ENCODE peak calls at places on chromosomes 13 and 19, in seven cellular contexts. R is CD8-positive, alpha-beta memory T cell; K is lower leg skin; W is tibial nerve; S is mucosa of descending colon; N is GM06990; E is transverse colon. U is an unnamed sample.

GRCh38 chr13:28761586-28761985 is 42.8 kb upstream of the SLC46A3 start:
- DNase-seq in R (no peak), K (no peak), W (no peak), S (no peak), N (no peak), E (no peak), U (peak)

GRCh38 chr13:92719868-92720267 is 506.7 kb upstream of the GPC6 start:
- DNase-seq in R (no peak), K (no peak), W (no peak), S (no peak), N (no peak), E (no peak), U (no peak)

GRCh38 chr13:78413887-78414553 is 189.3 kb downstream of the POU4F1 start:
- DNase-seq in R (no peak), K (no peak), W (no peak), S (no peak), N (no peak), E (no peak), U (no peak)

GRCh38 chr19:44548736-44549135 is 19.3 kb upstream of the CEACAM20 start:
- DNase-seq in R (no peak), K (no peak), W (no peak), S (no peak), N (no peak), E (no peak), U (no peak)

GRCh38 chr13:108306768-108307332 is 37.3 kb downstream of the TNFSF13B start:
- DNase-seq in R (no peak), K (no peak), W (no peak), S (no peak), N (no peak), E (no peak), U (no peak)

GRCh38 chr13:32840840-32841713 is 175.1 kb upstream of the KL start:
- DNase-seq in R (no peak), K (no peak), W (no peak), S (no peak), N (peak), E (no peak), U (peak)

GRCh38 chr19:18697680-18698079 is 14.2 kb downstream of the CRTC1 start:
- DNase-seq in R (no peak), K (no peak), W (no peak), S (peak), N (no peak), E (peak), U (no peak)

GRCh38 chr13:33034897-33035296 is 18.7 kb downstream of the KL start:
- DNase-seq in R (no peak), K (no peak), W (no peak), S (no peak), N (no peak), E (no peak), U (no peak)

GRCh38 chr13:41383400-41383799 is 72.3 kb downstream of the NAA16 start:
- DNase-seq in R (no peak), K (no peak), W (no peak), S (no peak), N (no peak), E (no peak), U (no peak)

GRCh38 chr19:28420731-28421550 is 792.0 kb downstream of the UQCRFS1 start:
- DNase-seq in R (no peak), K (peak), W (no peak), S (no peak), N (no peak), E (no peak), U (no peak)

GRCh38 chr13:102905905-102906304 is 60.1 kb downstream of the ERCC5 start:
- DNase-seq in R (no peak), K (no peak), W (no peak), S (no peak), N (no peak), E (no peak), U (no peak)

GRCh38 chr13:111623170-111623569 is 302.7 kb downstream of the TEX29 start:
- DNase-seq in R (no peak), K (peak), W (no peak), S (no peak), N (no peak), E (no peak), U (no peak)

GRCh38 chr19:8697671-8698432 is 743 bp downstream of the ACTL9 start:
- DNase-seq in R (no peak), K (no peak), W (no peak), S (no peak), N (no peak), E (no peak), U (no peak)

GRCh38 chr13:33251131-33251629 is 34.4 kb downstream of the STARD13 start:
- DNase-seq in R (no peak), K (no peak), W (no peak), S (no peak), N (peak), E (no peak), U (peak)

GRCh38 chr13:73057284-73058025 is 1.4 kb upstream of the KLF5 start:
- DNase-seq in R (no peak), K (no peak), W (no peak), S (no peak), N (no peak), E (no peak), U (no peak)

GRCh38 chr19:18233224-18233825 is 7.1 kb upstream of the PDE4C start:
- DNase-seq in R (peak), K (no peak), W (no peak), S (peak), N (no peak), E (peak), U (peak)

GRCh38 chr19:42197375-42197817 is 20.1 kb downstream of the DEDD2 start:
- DNase-seq in R (no peak), K (no peak), W (no peak), S (peak), N (no peak), E (no peak), U (peak)

GRCh38 chr13:29578300-29579048 is 17.0 kb downstream of the SLC7A1 start:
- DNase-seq in R (no peak), K (no peak), W (no peak), S (no peak), N (no peak), E (no peak), U (no peak)

GRCh38 chr19:3055741-3056453 is 6.4 kb downstream of the TLE5 start:
- DNase-seq in R (no peak), K (peak), W (no peak), S (peak), N (no peak), E (peak), U (no peak)

GRCh38 chr13:100349594-100349993 is 239.0 kb downstream of the GGACT start:
- DNase-seq in R (no peak), K (no peak), W (no peak), S (no peak), N (no peak), E (no peak), U (no peak)

GRCh38 chr19:29872224-29872731 is 60.5 kb downstream of the CCNE1 start:
- DNase-seq in R (no peak), K (no peak), W (no peak), S (no peak), N (no peak), E (no peak), U (peak)

GRCh38 chr13:95362666-95363065 is 61.4 kb upstream of the ABCC4 start:
- DNase-seq in R (no peak), K (no peak), W (no peak), S (no peak), N (no peak), E (no peak), U (no peak)

GRCh38 chr13:36796052-36796451 is 23.0 kb upstream of the RFXAP start:
- DNase-seq in R (no peak), K (no peak), W (no peak), S (no peak), N (no peak), E (no peak), U (no peak)

GRCh38 chr13:36571444-36571843 is 102.4 kb upstream of the SERTM1 start:
- DNase-seq in R (no peak), K (no peak), W (no peak), S (no peak), N (no peak), E (no peak), U (no peak)

GRCh38 chr19:42198676-42199439 is 18.6 kb downstream of the DEDD2 start:
- DNase-seq in R (peak), K (no peak), W (no peak), S (peak), N (peak), E (peak), U (peak)

GRCh38 chr13:31131470-31131961 is 30.2 kb downstream of the HSPH1 start:
- DNase-seq in R (no peak), K (no peak), W (no peak), S (no peak), N (no peak), E (no peak), U (peak)

GRCh38 chr13:42807236-42807635 is 25.9 kb downstream of the FAM216B start:
- DNase-seq in R (no peak), K (no peak), W (no peak), S (no peak), N (no peak), E (no peak), U (peak)

GRCh38 chr13:30829145-30829544 is 76.9 kb upstream of the MEDAG start:
- DNase-seq in R (no peak), K (no peak), W (no peak), S (no peak), N (no peak), E (no peak), U (no peak)

GRCh38 chr13:99657848-99658265 is 156.6 kb downstream of the TM9SF2 start:
- DNase-seq in R (peak), K (peak), W (no peak), S (peak), N (peak), E (no peak), U (no peak)

GRCh38 chr13:112245179-112245724 is 130.9 kb upstream of the SPACA7 start:
- DNase-seq in R (no peak), K (peak), W (no peak), S (no peak), N (no peak), E (no peak), U (no peak)

GRCh38 chr13:99067160-99067985 is 89.5 kb upstream of the DOCK9 start:
- DNase-seq in R (no peak), K (no peak), W (no peak), S (no peak), N (no peak), E (no peak), U (no peak)

GRCh38 chr13:38824342-38824741 is 137.5 kb downstream of the FREM2 start:
- DNase-seq in R (no peak), K (no peak), W (no peak), S (no peak), N (peak), E (no peak), U (peak)

GRCh38 chr13:49220035-49220855 is at the start of gene MLNR:
- DNase-seq in R (peak), K (no peak), W (no peak), S (peak), N (peak), E (no peak), U (peak)

GRCh38 chr13:84658881-84659661 is 776.8 kb upstream of the SLITRK1 start:
- DNase-seq in R (no peak), K (no peak), W (no peak), S (no peak), N (no peak), E (no peak), U (no peak)

GRCh38 chr19:52785506-52785905 is 1.1 kb downstream of the ZNF600 start:
- DNase-seq in R (no peak), K (no peak), W (no peak), S (no peak), N (no peak), E (no peak), U (no peak)
- H3K4me3 ChIP-seq in R (no peak), K (no peak), W (peak), S (no peak), N (peak), E (peak), U (peak)

GRCh38 chr19:6828306-6828697 is 55.8 kb downstream of the VAV1 start:
- DNase-seq in R (no peak), K (peak), W (no peak), S (no peak), N (no peak), E (no peak), U (no peak)
- H3K4me3 ChIP-seq in R (no peak), K (no peak), W (no peak), S (no peak), N (no peak), E (no peak), U (no peak)

GRCh38 chr13:110372676-110373075 is 65.6 kb downstream of the COL4A2 start:
- DNase-seq in R (no peak), K (no peak), W (no peak), S (no peak), N (no peak), E (no peak), U (no peak)
- H3K4me3 ChIP-seq in R (no peak), K (no peak), W (no peak), S (no peak), N (no peak), E (no peak), U (no peak)

GRCh38 chr19:38211206-38211605 is 12.8 kb downstream of the DPF1 start:
- DNase-seq in R (no peak), K (no peak), W (no peak), S (no peak), N (no peak), E (no peak), U (no peak)
- H3K4me3 ChIP-seq in R (no peak), K (no peak), W (no peak), S (no peak), N (no peak), E (peak), U (no peak)

DNA sequence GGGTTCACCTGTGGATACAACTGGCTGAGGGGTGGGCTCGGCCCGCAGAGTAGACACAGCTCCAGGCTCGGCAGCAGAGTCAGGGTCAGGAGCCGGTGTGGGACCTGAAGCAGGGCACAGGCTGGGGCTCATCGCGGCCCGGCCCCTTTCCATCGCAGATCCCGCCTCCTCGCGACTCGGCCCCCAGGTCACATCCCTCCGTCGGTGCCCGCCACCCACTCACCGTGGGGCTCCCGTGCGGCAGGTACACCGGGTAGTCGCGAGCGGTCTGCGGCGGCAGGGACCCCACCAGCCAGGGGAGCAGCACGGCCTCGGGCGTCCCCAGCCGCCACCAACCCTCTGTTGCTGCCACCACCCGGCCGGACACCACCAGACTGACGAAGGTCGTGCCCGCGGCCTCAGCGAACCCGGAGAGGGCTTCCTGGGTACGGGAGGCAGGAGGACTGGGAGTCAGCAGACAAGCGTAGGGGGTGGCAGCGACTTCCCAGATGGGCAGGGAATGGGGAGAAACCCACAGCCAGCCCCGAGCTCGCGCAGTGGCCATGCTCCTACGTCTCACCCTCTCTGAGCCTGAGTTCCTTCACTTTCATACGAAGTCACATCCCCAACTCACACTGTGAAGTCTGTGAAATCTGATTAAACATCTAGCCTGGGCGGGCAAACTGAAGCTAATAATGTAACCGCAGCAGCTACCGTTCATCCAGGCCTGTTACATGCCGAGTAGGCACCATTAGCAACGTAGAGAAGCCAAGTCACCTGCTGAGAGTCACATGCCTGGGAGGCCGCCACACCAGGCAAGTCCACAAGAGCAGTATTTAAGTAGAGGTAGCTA is 3.7 kb downstream of the FUZ start:
- DNase-seq in R (peak), K (peak), W (peak), S (peak), N (no peak), E (peak), U (peak)
- H3K4me3 ChIP-seq in R (peak), K (peak), W (peak), S (peak), N (peak), E (peak), U (peak)

GRCh38 chr19:54253331-54254194 is 3.5 kb downstream of the LILRB5 start:
- DNase-seq in R (no peak), K (no peak), W (no peak), S (no peak), N (no peak), E (no peak), U (no peak)

GRCh38 chr19:54255105-54255775 is 1.8 kb downstream of the LILRB5 start:
- DNase-seq in R (no peak), K (peak), W (no peak), S (no peak), N (no peak), E (no peak), U (no peak)

GRCh38 chr19:54254195-54254906 is 2.7 kb downstream of the LILRB5 start:
- DNase-seq in R (no peak), K (no peak), W (no peak), S (no peak), N (no peak), E (no peak), U (no peak)

GRCh38 chr19:54257116-54257480 is at the start of gene LILRB5:
- DNase-seq in R (no peak), K (peak), W (no peak), S (no peak), N (no peak), E (peak), U (no peak)

DNA sequence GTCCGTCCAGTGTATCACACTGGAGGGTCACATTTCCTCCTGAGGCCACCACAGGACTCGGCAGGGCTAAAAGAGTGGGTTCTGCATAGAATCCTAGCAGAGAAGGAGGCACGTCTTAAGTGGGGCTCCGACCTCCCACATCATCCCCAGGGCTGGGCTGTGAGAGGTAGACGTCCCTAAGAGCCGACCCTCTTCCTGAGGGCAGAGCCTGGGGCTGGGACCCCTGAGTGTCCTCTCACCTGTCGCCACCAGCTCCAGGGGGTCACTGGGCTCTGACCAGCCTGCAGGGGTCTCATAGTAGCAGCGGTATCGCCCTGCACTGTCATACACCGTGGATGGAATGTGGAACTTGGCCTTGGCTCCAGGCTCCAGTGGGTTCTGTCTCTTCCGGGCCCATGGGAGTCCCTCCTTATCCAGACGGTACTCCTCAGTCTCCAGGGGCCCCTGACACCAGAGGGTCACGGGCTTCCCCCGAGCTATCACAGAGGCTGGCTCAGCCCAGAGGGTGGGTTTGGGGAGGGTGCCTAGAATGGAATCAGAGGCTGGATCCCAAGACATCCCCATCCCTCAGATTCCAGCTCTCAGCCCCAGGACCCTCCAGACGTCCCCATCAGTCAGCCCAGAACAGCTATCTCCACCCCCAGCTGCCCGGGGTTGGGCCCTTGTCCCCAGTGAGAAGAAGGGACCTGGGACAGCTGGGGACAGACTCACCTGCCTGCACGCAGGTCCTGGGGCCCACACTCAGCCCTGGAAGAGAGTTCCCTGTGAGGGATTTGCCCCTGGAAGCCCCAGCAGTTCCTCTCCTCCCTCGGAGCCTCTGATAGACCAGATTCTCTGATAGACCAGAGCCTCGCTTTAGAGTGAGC is 590 bp downstream of the LILRB5 start:
- DNase-seq in R (no peak), K (peak), W (no peak), S (no peak), N (no peak), E (no peak), U (no peak)
- H3K4me3 ChIP-seq in R (no peak), K (no peak), W (no peak), S (no peak), N (no peak), E (no peak), U (no peak)

DNA sequence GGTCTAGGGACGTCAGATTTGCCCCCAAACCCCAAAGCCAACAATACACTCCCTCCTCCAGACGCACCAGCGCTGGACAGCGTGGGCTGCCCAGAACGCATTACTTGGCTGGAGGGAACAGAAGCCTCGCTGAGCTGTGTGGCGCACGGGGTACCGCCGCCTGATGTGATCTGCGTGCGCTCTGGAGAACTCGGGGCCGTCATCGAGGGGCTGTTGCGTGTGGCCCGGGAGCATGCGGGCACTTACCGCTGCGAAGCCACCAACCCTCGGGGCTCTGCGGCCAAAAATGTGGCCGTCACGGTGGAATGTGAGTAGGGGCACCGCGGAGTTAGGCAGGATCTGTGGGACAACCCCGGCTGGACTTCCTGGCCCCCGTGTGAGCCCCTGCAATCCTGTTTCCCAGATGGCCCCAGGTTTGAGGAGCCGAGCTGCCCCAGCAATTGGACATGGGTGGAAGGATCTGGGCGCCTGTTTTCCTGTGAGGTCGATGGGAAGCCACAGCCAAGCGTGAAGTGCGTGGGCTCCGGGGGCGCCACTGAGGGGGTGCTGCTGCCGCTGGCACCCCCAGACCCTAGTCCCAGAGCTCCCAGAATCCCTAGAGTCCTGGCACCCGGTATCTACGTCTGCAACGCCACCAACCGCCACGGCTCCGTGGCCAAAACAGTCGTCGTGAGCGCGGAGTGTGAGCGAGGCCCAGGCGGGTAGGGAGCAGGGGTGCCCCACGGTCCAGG is 4.0 kb downstream of the ICAM5 start:
- DNase-seq in R (no peak), K (no peak), W (no peak), S (no peak), N (no peak), E (no peak), U (no peak)
- H3K4me3 ChIP-seq in R (no peak), K (no peak), W (no peak), S (no peak), N (no peak), E (no peak), U (no peak)

U was measured in GM12865.